ENCODE peak calls at places on chromosome 11, in five cellular contexts. L, A, I, Y and R are unnamed samples.

GRCh38 chr11:1916986-1917522 is 2.4 kb upstream of the TNNT3 start:
- DNase-seq in I (no peak), Y (no peak), L (no peak), A (no peak), R (no peak)

GRCh38 chr11:2574553-2575535 is 125.0 kb downstream of the KCNQ1OT1 start:
- DNase-seq in Y (no peak), L (no peak), A (peak), I (no peak), R (no peak)

GRCh38 chr11:64553554-64554201 is 37.3 kb upstream of the SLC22A12 start:
- DNase-seq in Y (peak), A (peak), I (peak), L (peak), R (peak)

GRCh38 chr11:77136074-77136473 is 8.0 kb downstream of the MYO7A start:
- DNase-seq in L (no peak), Y (no peak), A (no peak), I (no peak), R (no peak)

GRCh38 chr11:8049084-8049483 is 31.9 kb upstream of the TUB start:
- DNase-seq in A (no peak), Y (no peak), L (no peak), I (no peak), R (no peak)

GRCh38 chr11:126700773-126701554 is 299.6 kb downstream of the KIRREL3 start:
- DNase-seq in Y (no peak), I (no peak), A (no peak), L (no peak), R (no peak)

GRCh38 chr11:88175004-88175706 is at the start of gene RAB38:
- DNase-seq in A (no peak), I (peak), Y (no peak), L (no peak), R (no peak)

GRCh38 chr11:94910779-94911178 is 62.6 kb downstream of the CWC15 start:
- DNase-seq in Y (no peak), I (no peak), L (no peak), A (no peak), R (no peak)